ENCODE peak calls at places on chromosomes 6 and 20, in five cellular contexts. One of them, this sample, is unnamed.

GRCh38 chr6:111559193-111560097 is 46.2 kb downstream of the TRAF3IP2 start:
- DNase-seq in neural progenitor cell: no peak
- DNase-seq in transverse colon: no peak
- DNase-seq in Karpas-422: no peak
- DNase-seq in naive thymus-derived CD4-positive, alpha-beta T cell: peak; percentile 4
- DNase-seq in this sample: no peak

GRCh38 chr6:15400572-15401004 is 154.7 kb downstream of the JARID2 start:
- DNase-seq in Karpas-422: no peak
- DNase-seq in transverse colon: peak; percentile 47
- DNase-seq in neural progenitor cell: peak; percentile 61
- DNase-seq in naive thymus-derived CD4-positive, alpha-beta T cell: peak; percentile 46
- DNase-seq in this sample: peak; percentile 71

GRCh38 chr6:34301408-34301807 is 52.6 kb upstream of the SMIM29 start:
- DNase-seq in Karpas-422: no peak
- DNase-seq in neural progenitor cell: no peak
- DNase-seq in naive thymus-derived CD4-positive, alpha-beta T cell: no peak
- DNase-seq in transverse colon: no peak
- DNase-seq in this sample: no peak

GRCh38 chr6:170229851-170230519 is 60.9 kb downstream of the DLL1 start:
- DNase-seq in neural progenitor cell: no peak
- DNase-seq in naive thymus-derived CD4-positive, alpha-beta T cell: no peak
- DNase-seq in transverse colon: no peak
- DNase-seq in Karpas-422: no peak
- DNase-seq in this sample: no peak

GRCh38 chr6:137494281-137494966 is at the start of gene OLIG3:
- DNase-seq in Karpas-422: no peak
- DNase-seq in neural progenitor cell: peak; percentile 72
- DNase-seq in naive thymus-derived CD4-positive, alpha-beta T cell: peak; percentile 24
- DNase-seq in transverse colon: no peak
- DNase-seq in this sample: peak; percentile 75

GRCh38 chr6:148379966-148380653 is 37.5 kb downstream of the SASH1 start:
- DNase-seq in transverse colon: no peak
- DNase-seq in Karpas-422: no peak
- DNase-seq in neural progenitor cell: no peak
- DNase-seq in naive thymus-derived CD4-positive, alpha-beta T cell: no peak
- DNase-seq in this sample: no peak

GRCh38 chr6:38387994-38388393 is 251.7 kb downstream of the BTBD9 start:
- DNase-seq in naive thymus-derived CD4-positive, alpha-beta T cell: no peak
- DNase-seq in neural progenitor cell: no peak
- DNase-seq in transverse colon: no peak
- DNase-seq in Karpas-422: no peak
- DNase-seq in this sample: no peak

GRCh38 chr6:125207956-125208355 is 54.4 kb downstream of the TPD52L1 start:
- DNase-seq in Karpas-422: no peak
- DNase-seq in neural progenitor cell: no peak
- DNase-seq in naive thymus-derived CD4-positive, alpha-beta T cell: no peak
- DNase-seq in transverse colon: no peak
- DNase-seq in this sample: no peak

GRCh38 chr6:140623498-140623897 is 1249.0 kb upstream of the CITED2 start:
- DNase-seq in Karpas-422: no peak
- DNase-seq in neural progenitor cell: no peak
- DNase-seq in naive thymus-derived CD4-positive, alpha-beta T cell: no peak
- DNase-seq in transverse colon: no peak
- DNase-seq in this sample: no peak

GRCh38 chr6:25263602-25264001 is 15.6 kb upstream of the CARMIL1 start:
- DNase-seq in transverse colon: no peak
- DNase-seq in naive thymus-derived CD4-positive, alpha-beta T cell: no peak
- DNase-seq in neural progenitor cell: no peak
- DNase-seq in Karpas-422: no peak
- DNase-seq in this sample: no peak

GRCh38 chr6:131197716-131198115 is 62.4 kb downstream of the AKAP7 start:
- DNase-seq in transverse colon: no peak
- DNase-seq in naive thymus-derived CD4-positive, alpha-beta T cell: peak; percentile 66
- DNase-seq in Karpas-422: no peak
- DNase-seq in neural progenitor cell: no peak
- DNase-seq in this sample: no peak

GRCh38 chr6:49565855-49566254 is 15.4 kb downstream of the C6orf141 start:
- DNase-seq in naive thymus-derived CD4-positive, alpha-beta T cell: no peak
- DNase-seq in Karpas-422: no peak
- DNase-seq in neural progenitor cell: no peak
- DNase-seq in transverse colon: no peak
- DNase-seq in this sample: no peak

GRCh38 chr6:129302671-129303070 is 407.3 kb downstream of the ARHGAP18 start:
- DNase-seq in transverse colon: no peak
- DNase-seq in neural progenitor cell: no peak
- DNase-seq in naive thymus-derived CD4-positive, alpha-beta T cell: no peak
- DNase-seq in Karpas-422: no peak
- DNase-seq in this sample: no peak

GRCh38 chr20:41905186-41905585 is 287.0 kb upstream of the CHD6 start:
- DNase-seq in neural progenitor cell: no peak
- DNase-seq in transverse colon: no peak
- DNase-seq in Karpas-422: no peak
- DNase-seq in naive thymus-derived CD4-positive, alpha-beta T cell: no peak
- DNase-seq in this sample: no peak

GRCh38 chr6:15929685-15930084 is 199.2 kb upstream of the MYLIP start:
- DNase-seq in Karpas-422: no peak
- DNase-seq in neural progenitor cell: no peak
- DNase-seq in naive thymus-derived CD4-positive, alpha-beta T cell: no peak
- DNase-seq in transverse colon: no peak
- DNase-seq in this sample: no peak

GRCh38 chr20:58482416-58482815 is 32.8 kb downstream of the APCDD1L start:
- DNase-seq in Karpas-422: no peak
- DNase-seq in naive thymus-derived CD4-positive, alpha-beta T cell: no peak
- DNase-seq in transverse colon: no peak
- DNase-seq in neural progenitor cell: no peak
- DNase-seq in this sample: no peak

GRCh38 chr6:154461348-154461747 is 49.1 kb downstream of the CNKSR3 start:
- DNase-seq in naive thymus-derived CD4-positive, alpha-beta T cell: no peak
- DNase-seq in transverse colon: no peak
- DNase-seq in neural progenitor cell: no peak
- DNase-seq in Karpas-422: no peak
- DNase-seq in this sample: no peak

GRCh38 chr6:109349419-109349987 is 32.8 kb downstream of the CD164 start:
- DNase-seq in Karpas-422: no peak
- DNase-seq in transverse colon: peak; percentile 70
- DNase-seq in neural progenitor cell: no peak
- DNase-seq in naive thymus-derived CD4-positive, alpha-beta T cell: no peak
- DNase-seq in this sample: no peak

GRCh38 chr6:8983202-8983688 is 547.9 kb upstream of the SLC35B3 start:
- DNase-seq in transverse colon: peak; percentile 63
- DNase-seq in neural progenitor cell: peak; percentile 92
- DNase-seq in Karpas-422: peak; percentile 81
- DNase-seq in naive thymus-derived CD4-positive, alpha-beta T cell: peak; percentile 47
- DNase-seq in this sample: peak; percentile 60

GRCh38 chr6:101761124-101761601 is 367.7 kb downstream of the GRIK2 start:
- DNase-seq in naive thymus-derived CD4-positive, alpha-beta T cell: no peak
- DNase-seq in transverse colon: no peak
- DNase-seq in Karpas-422: no peak
- DNase-seq in neural progenitor cell: no peak
- DNase-seq in this sample: no peak

GRCh38 chr20:62393266-62393665 is 6.4 kb downstream of the RPS21 start:
- DNase-seq in neural progenitor cell: no peak
- DNase-seq in transverse colon: no peak
- DNase-seq in Karpas-422: no peak
- DNase-seq in naive thymus-derived CD4-positive, alpha-beta T cell: no peak
- DNase-seq in this sample: no peak

GRCh38 chr20:13111249-13111911 is 102.6 kb downstream of the SPTLC3 start:
- DNase-seq in transverse colon: no peak
- DNase-seq in neural progenitor cell: no peak
- DNase-seq in Karpas-422: no peak
- DNase-seq in naive thymus-derived CD4-positive, alpha-beta T cell: no peak
- DNase-seq in this sample: no peak

GRCh38 chr6:119044263-119044662 is 34.2 kb downstream of the FAM184A start:
- DNase-seq in neural progenitor cell: no peak
- DNase-seq in transverse colon: no peak
- DNase-seq in naive thymus-derived CD4-positive, alpha-beta T cell: no peak
- DNase-seq in Karpas-422: no peak
- DNase-seq in this sample: no peak

GRCh38 chr6:699319-699718 is 6.4 kb upstream of the EXOC2 start:
- DNase-seq in naive thymus-derived CD4-positive, alpha-beta T cell: no peak
- DNase-seq in neural progenitor cell: no peak
- DNase-seq in Karpas-422: no peak
- DNase-seq in transverse colon: no peak
- DNase-seq in this sample: no peak

GRCh38 chr6:98835149-98836024 is 1.0 kb downstream of the POU3F2 start:
- DNase-seq in naive thymus-derived CD4-positive, alpha-beta T cell: no peak
- DNase-seq in neural progenitor cell: peak; percentile 69
- DNase-seq in Karpas-422: no peak
- DNase-seq in transverse colon: no peak
- DNase-seq in this sample: peak; percentile 55

GRCh38 chr6:14681699-14682487 is 564.0 kb upstream of the JARID2 start:
- DNase-seq in Karpas-422: no peak
- DNase-seq in transverse colon: no peak
- DNase-seq in naive thymus-derived CD4-positive, alpha-beta T cell: no peak
- DNase-seq in neural progenitor cell: no peak
- DNase-seq in this sample: no peak

GRCh38 chr6:129212081-129212480 is 329.1 kb downstream of the LAMA2 start:
- DNase-seq in neural progenitor cell: no peak
- DNase-seq in Karpas-422: no peak
- DNase-seq in naive thymus-derived CD4-positive, alpha-beta T cell: no peak
- DNase-seq in transverse colon: no peak
- DNase-seq in this sample: peak; percentile 65

GRCh38 chr6:349491-349921 is 42.0 kb upstream of the IRF4 start:
- DNase-seq in neural progenitor cell: no peak
- DNase-seq in naive thymus-derived CD4-positive, alpha-beta T cell: no peak
- DNase-seq in transverse colon: no peak
- DNase-seq in Karpas-422: no peak
- DNase-seq in this sample: no peak

GRCh38 chr20:33237989-33238388 is 2.2 kb downstream of the BPIFA1 start:
- DNase-seq in transverse colon: no peak
- DNase-seq in Karpas-422: no peak
- DNase-seq in naive thymus-derived CD4-positive, alpha-beta T cell: no peak
- DNase-seq in neural progenitor cell: no peak
- DNase-seq in this sample: no peak

DNA sequence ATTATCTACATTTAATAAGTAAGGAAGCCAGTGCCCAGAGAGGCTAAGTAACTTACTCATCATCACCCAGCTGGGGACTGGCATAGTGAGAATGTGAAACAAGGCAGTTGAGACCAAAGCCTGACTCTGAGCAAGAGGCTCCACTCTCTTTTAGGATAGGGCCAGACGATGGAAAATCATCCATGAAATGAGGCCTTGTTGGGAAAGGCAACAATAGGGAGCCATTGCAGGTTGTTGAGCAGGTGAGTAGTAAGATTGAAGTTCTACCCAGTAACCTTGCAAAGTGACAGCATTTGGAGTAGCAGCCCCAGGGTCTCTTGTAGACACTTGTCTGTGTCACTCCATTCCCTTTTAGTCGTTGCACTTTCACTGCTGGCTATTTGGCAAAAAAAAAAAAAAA is 2.5 kb upstream of the CPNE5 start:
- DNase-seq in transverse colon: no peak
- DNase-seq in naive thymus-derived CD4-positive, alpha-beta T cell: no peak
- DNase-seq in neural progenitor cell: no peak
- DNase-seq in Karpas-422: no peak
- DNase-seq in this sample: no peak
- H3K27me3 ChIP-seq in transverse colon: peaks cover 32% of the 10 kb centered on the region
- H3K27me3 ChIP-seq in naive thymus-derived CD4-positive, alpha-beta T cell: peaks cover 4% of the 10 kb centered on the region
- H3K27me3 ChIP-seq in neural progenitor cell: peaks cover 70% of the 10 kb centered on the region
- H3K27me3 ChIP-seq in Karpas-422: no peaks in the 10 kb centered on the region
- H3K27me3 ChIP-seq in this sample: peaks cover 5% of the 10 kb centered on the region

GRCh38 chr20:49859807-49860206 is 47.2 kb downstream of the SLC9A8 start:
- DNase-seq in neural progenitor cell: no peak
- DNase-seq in Karpas-422: no peak
- DNase-seq in transverse colon: no peak
- DNase-seq in naive thymus-derived CD4-positive, alpha-beta T cell: no peak
- DNase-seq in this sample: no peak

GRCh38 chr20:49858076-49858565 is 45.5 kb downstream of the SLC9A8 start:
- DNase-seq in transverse colon: no peak
- DNase-seq in Karpas-422: no peak
- DNase-seq in neural progenitor cell: no peak
- DNase-seq in naive thymus-derived CD4-positive, alpha-beta T cell: no peak
- DNase-seq in this sample: no peak

GRCh38 chr20:49859011-49859410 is 46.4 kb downstream of the SLC9A8 start:
- DNase-seq in naive thymus-derived CD4-positive, alpha-beta T cell: no peak
- DNase-seq in Karpas-422: no peak
- DNase-seq in neural progenitor cell: no peak
- DNase-seq in transverse colon: no peak
- DNase-seq in this sample: no peak

GRCh38 chr20:49854190-49854875 is 41.7 kb downstream of the SLC9A8 start:
- DNase-seq in transverse colon: no peak
- DNase-seq in Karpas-422: no peak
- DNase-seq in naive thymus-derived CD4-positive, alpha-beta T cell: no peak
- DNase-seq in neural progenitor cell: no peak
- DNase-seq in this sample: no peak

GRCh38 chr20:49856904-49857303 is 44.3 kb downstream of the SLC9A8 start:
- DNase-seq in Karpas-422: no peak
- DNase-seq in transverse colon: no peak
- DNase-seq in naive thymus-derived CD4-positive, alpha-beta T cell: no peak
- DNase-seq in neural progenitor cell: no peak
- DNase-seq in this sample: no peak
- H3K4me1 ChIP-seq in Karpas-422: no peaks in the 10 kb centered on the region
- H3K4me1 ChIP-seq in transverse colon: no peaks in the 10 kb centered on the region
- H3K4me1 ChIP-seq in naive thymus-derived CD4-positive, alpha-beta T cell: no peaks in the 10 kb centered on the region
- H3K4me1 ChIP-seq in neural progenitor cell: no peaks in the 10 kb centered on the region
- H3K4me1 ChIP-seq in this sample: no peaks in the 10 kb centered on the region

GRCh38 chr6:3218266-3218665 is 9.2 kb downstream of the TUBB2B start:
- DNase-seq in Karpas-422: no peak
- DNase-seq in naive thymus-derived CD4-positive, alpha-beta T cell: no peak
- DNase-seq in transverse colon: no peak
- DNase-seq in neural progenitor cell: no peak
- DNase-seq in this sample: no peak
- H3K27me3 ChIP-seq in Karpas-422: no peaks in the 10 kb centered on the region
- H3K27me3 ChIP-seq in naive thymus-derived CD4-positive, alpha-beta T cell: no peaks in the 10 kb centered on the region
- H3K27me3 ChIP-seq in transverse colon: peaks cover 21% of the 10 kb centered on the region
- H3K27me3 ChIP-seq in neural progenitor cell: no peaks in the 10 kb centered on the region
- H3K27me3 ChIP-seq in this sample: peaks cover 7% of the 10 kb centered on the region

GRCh38 chr6:90460067-90460466 is 126.8 kb downstream of the MAP3K7 start:
- DNase-seq in naive thymus-derived CD4-positive, alpha-beta T cell: no peak
- DNase-seq in transverse colon: no peak
- DNase-seq in Karpas-422: no peak
- DNase-seq in neural progenitor cell: no peak
- DNase-seq in this sample: no peak

GRCh38 chr6:90461367-90461766 is 125.5 kb downstream of the MAP3K7 start:
- DNase-seq in neural progenitor cell: no peak
- DNase-seq in Karpas-422: no peak
- DNase-seq in transverse colon: no peak
- DNase-seq in naive thymus-derived CD4-positive, alpha-beta T cell: no peak
- DNase-seq in this sample: no peak

GRCh38 chr6:90463874-90464273 is 123.0 kb downstream of the MAP3K7 start:
- DNase-seq in transverse colon: no peak
- DNase-seq in naive thymus-derived CD4-positive, alpha-beta T cell: no peak
- DNase-seq in neural progenitor cell: no peak
- DNase-seq in Karpas-422: no peak
- DNase-seq in this sample: no peak

GRCh38 chr6:90463359-90463758 is 123.5 kb downstream of the MAP3K7 start:
- DNase-seq in naive thymus-derived CD4-positive, alpha-beta T cell: peak; percentile 42
- DNase-seq in Karpas-422: no peak
- DNase-seq in neural progenitor cell: no peak
- DNase-seq in transverse colon: no peak
- DNase-seq in this sample: no peak

GRCh38 chr6:90462102-90462501 is 124.8 kb downstream of the MAP3K7 start:
- DNase-seq in Karpas-422: no peak
- DNase-seq in transverse colon: no peak
- DNase-seq in neural progenitor cell: no peak
- DNase-seq in naive thymus-derived CD4-positive, alpha-beta T cell: no peak
- DNase-seq in this sample: no peak
- H3K4me1 ChIP-seq in Karpas-422: peaks cover 15% of the 10 kb centered on the region
- H3K4me1 ChIP-seq in transverse colon: no peaks in the 10 kb centered on the region
- H3K4me1 ChIP-seq in neural progenitor cell: peaks cover 21% of the 10 kb centered on the region
- H3K4me1 ChIP-seq in naive thymus-derived CD4-positive, alpha-beta T cell: peaks cover 35% of the 10 kb centered on the region
- H3K4me1 ChIP-seq in this sample: peaks cover 3% of the 10 kb centered on the region

This sample was measured in HAP-1.